ENCODE peak calls at places on chromosome 20, in nine cellular contexts. Z is psoas muscle, U is fibroblast of pulmonary artery, D is AG09309, A is astrocyte of the cerebellum, G is astrocyte of the spinal cord, Q is fibroblast of mammary gland, E is left ventricle myocardium inferior, F is mucosa of descending colon. H is an unnamed sample.

GRCh38 chr20:32481311-32482103 is 103.6 kb downstream of the NOL4L start:
- DNase-seq in Z (no peak), U (no peak), D (no peak), A (no peak), G (no peak), Q (no peak), E (no peak), F (peak; percentile 63), H (no peak)

GRCh38 chr20:39170896-39171463 is 208.8 kb downstream of the DHX35 start:
- DNase-seq in Z (no peak), U (no peak), D (no peak), A (no peak), G (no peak), Q (no peak), E (no peak), F (no peak), H (no peak)

GRCh38 chr20:40134176-40134575 is 554.9 kb downstream of the MAFB start:
- DNase-seq in Z (no peak), U (no peak), D (no peak), A (no peak), G (no peak), Q (no peak), E (no peak), F (no peak), H (no peak)

GRCh38 chr20:58209652-58210397 is 18.6 kb downstream of the ANKRD60 start:
- DNase-seq in Z (peak; percentile 83), U (peak; percentile 77), D (no peak), A (peak; percentile 34), G (peak; percentile 60), Q (peak; percentile 66), E (peak; percentile 82), F (peak; percentile 92), H (peak; percentile 84)

GRCh38 chr20:38001173-38001875 is 31.9 kb downstream of the TTI1 start:
- DNase-seq in Z (no peak), U (peak; percentile 65), D (peak; percentile 28), A (no peak), G (peak; percentile 72), Q (peak; percentile 83), E (no peak), F (no peak), H (no peak)

GRCh38 chr20:38246357-38247165 is 14.0 kb downstream of the KIAA1755 start:
- DNase-seq in Z (peak; percentile 43), U (no peak), D (no peak), A (no peak), G (no peak), Q (no peak), E (no peak), F (no peak), H (no peak)

GRCh38 chr20:10877345-10877744 is 203.5 kb upstream of the JAG1 start:
- DNase-seq in Z (peak; percentile 62), U (peak; percentile 56), D (no peak), A (no peak), G (no peak), Q (peak; percentile 53), E (peak; percentile 82), F (no peak), H (no peak)

GRCh38 chr20:35523298-35523888 is 6.1 kb downstream of the C20orf173 start:
- DNase-seq in Z (no peak), U (no peak), D (no peak), A (no peak), G (no peak), Q (peak; percentile 7), E (no peak), F (no peak), H (peak; percentile 21)

GRCh38 chr20:22838001-22838400 is 197.1 kb upstream of the SSTR4 start:
- DNase-seq in Z (no peak), U (no peak), D (no peak), A (no peak), G (no peak), Q (no peak), E (no peak), F (no peak), H (no peak)

GRCh38 chr20:37384683-37385174 is 38.8 kb downstream of the SRC start:
- DNase-seq in Z (peak; percentile 75), U (peak; percentile 44), D (no peak), A (no peak), G (peak; percentile 25), Q (peak; percentile 56), E (peak; percentile 66), F (peak; percentile 70), H (peak; percentile 81)

GRCh38 chr20:31374346-31374745 is 5.9 kb downstream of the DEFB118 start:
- DNase-seq in Z (no peak), U (no peak), D (no peak), A (no peak), G (no peak), Q (no peak), E (no peak), F (no peak), H (no peak)

GRCh38 chr20:24918579-24919566 is 30.2 kb upstream of the CST7 start:
- DNase-seq in Z (no peak), U (no peak), D (no peak), A (no peak), G (no peak), Q (no peak), E (no peak), F (no peak), H (no peak)

GRCh38 chr20:57838670-57839142 is 128.9 kb upstream of the PMEPA1 start:
- DNase-seq in Z (no peak), U (no peak), D (peak; percentile 13), A (peak; percentile 96), G (peak; percentile 83), Q (no peak), E (no peak), F (no peak), H (no peak)

GRCh38 chr20:17210983-17211382 is 15.9 kb upstream of the PCSK2 start:
- DNase-seq in Z (no peak), U (no peak), D (no peak), A (no peak), G (no peak), Q (no peak), E (no peak), F (no peak), H (no peak)

GRCh38 chr20:64161595-64162238 is 2.5 kb upstream of the MYT1 start:
- DNase-seq in Z (peak; percentile 38), U (peak; percentile 62), D (no peak), A (peak; percentile 9), G (peak; percentile 35), Q (peak; percentile 39), E (peak; percentile 38), F (peak; percentile 52), H (peak; percentile 18)

GRCh38 chr20:4835244-4836177 is 113.8 kb downstream of the PRND start:
- DNase-seq in Z (peak; percentile 47), U (peak; percentile 86), D (no peak), A (peak; percentile 70), G (peak; percentile 76), Q (peak; percentile 35), E (peak; percentile 69), F (peak; percentile 27), H (no peak)

GRCh38 chr20:37475258-37475657 is 45.8 kb upstream of the NNAT start:
- DNase-seq in Z (no peak), U (no peak), D (no peak), A (no peak), G (no peak), Q (no peak), E (no peak), F (no peak), H (no peak)

GRCh38 chr20:34997171-34997570 is 41.5 kb downstream of the MYH7B start:
- DNase-seq in Z (no peak), U (no peak), D (no peak), A (no peak), G (no peak), Q (peak; percentile 29), E (no peak), F (peak; percentile 59), H (no peak)

GRCh38 chr20:51529027-51529749 is 13.3 kb downstream of the NFATC2 start:
- DNase-seq in Z (no peak), U (peak; percentile 51), D (peak; percentile 44), A (no peak), G (peak; percentile 51), Q (peak; percentile 14), E (no peak), F (no peak), H (peak; percentile 68)
- H3K4me3 ChIP-seq in Z (no peak overlapping the region), U (no peak overlapping the region), D (no peak overlapping the region), A (no peak overlapping the region), G (no peak overlapping the region), Q (no peak overlapping the region), E (no peak overlapping the region), F (no peak overlapping the region), H (peak overlapping the region; percentile 36)

DNA sequence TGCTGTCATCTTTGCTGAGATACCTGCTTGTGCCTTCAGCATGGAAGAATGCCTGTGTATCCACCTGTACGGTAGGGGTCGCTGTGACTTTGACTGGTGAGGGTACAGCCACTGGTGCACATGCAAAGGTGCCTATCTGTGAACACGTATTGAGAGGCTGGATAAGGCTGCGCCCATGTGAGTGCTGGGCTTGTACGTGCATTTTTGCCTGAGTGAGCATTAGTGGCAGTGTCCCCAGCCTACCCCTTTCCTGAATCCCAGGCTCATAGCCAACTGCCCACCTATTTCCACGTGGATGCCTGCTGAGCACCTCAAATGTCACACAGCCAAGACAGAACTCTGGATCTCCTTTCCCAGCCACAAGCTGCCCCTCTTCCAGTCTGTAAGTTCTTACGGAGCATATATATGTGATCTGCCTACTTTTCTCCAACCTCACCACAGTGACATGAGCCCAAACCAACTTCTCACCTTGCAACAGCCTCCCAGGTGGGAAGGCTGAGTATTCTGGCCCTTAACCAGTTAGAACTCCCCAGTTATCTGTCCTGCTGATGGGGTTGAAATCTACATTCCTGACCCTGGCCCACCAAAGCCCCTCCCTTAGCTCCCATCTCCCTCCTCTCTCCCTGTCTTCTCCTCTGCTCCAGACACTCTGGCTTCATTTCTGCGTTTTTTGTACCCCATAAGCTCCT is 1.1 kb upstream of the SLC2A10 start:
- DNase-seq in Z (no peak), U (no peak), D (no peak), A (no peak), G (no peak), Q (no peak), E (no peak), F (peak; percentile 75), H (no peak)
- TF ChIP-seq CTCF in Z (no peak), U (peak; percentile 15), D (peak; percentile 5), A (peak; percentile 20), G (peak; percentile 29), Q (no peak), E (no peak), F (peak; percentile 34), H (no peak)

GRCh38 chr20:59661141-59661540 is 56.8 kb downstream of the PHACTR3 start:
- DNase-seq in Z (no peak), U (no peak), D (no peak), A (no peak), G (no peak), Q (no peak), E (no peak), F (no peak), H (no peak)
- H3K4me3 ChIP-seq in Z (no peak overlapping the region), U (no peak overlapping the region), D (no peak overlapping the region), A (no peak overlapping the region), G (no peak overlapping the region), Q (no peak overlapping the region), E (no peak overlapping the region), F (no peak overlapping the region), H (no peak overlapping the region)

DNA sequence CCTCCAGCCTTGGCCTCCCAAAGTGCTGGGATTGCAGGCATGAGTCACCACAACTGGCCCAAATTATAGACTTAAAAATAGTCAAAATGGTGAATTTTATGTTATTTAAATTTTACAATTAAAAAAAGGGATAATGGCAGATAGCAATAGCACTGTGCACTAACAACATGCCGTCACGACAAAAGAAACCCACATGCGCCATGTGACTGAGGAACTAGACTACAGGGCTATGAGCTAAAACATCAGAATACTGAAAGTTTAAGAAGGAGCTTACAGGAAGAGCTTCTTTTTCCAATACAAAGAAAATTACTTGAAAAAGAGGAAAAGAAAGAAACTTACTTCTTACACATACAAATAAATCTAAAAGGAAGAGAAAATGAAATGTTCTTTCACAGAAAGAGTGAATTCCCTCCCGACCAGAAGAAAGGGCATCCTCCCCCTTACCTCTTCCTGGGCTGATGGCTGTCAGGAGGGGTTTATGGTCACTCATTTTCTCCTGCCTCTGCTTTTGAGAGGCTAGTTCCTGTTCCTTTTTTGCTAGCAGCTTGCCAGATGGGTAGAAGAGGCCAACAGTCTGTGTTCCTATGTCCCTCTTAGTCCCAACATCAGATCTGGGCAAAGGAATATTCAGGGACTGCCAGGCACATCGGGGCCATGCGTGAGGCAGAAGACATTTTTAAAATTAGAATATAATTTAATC is 54.5 kb downstream of the DZANK1 start:
- DNase-seq in Z (no peak), U (no peak), D (no peak), A (no peak), G (no peak), Q (no peak), E (no peak), F (no peak), H (peak; percentile 13)
- TF ChIP-seq CTCF in Z (no peak), U (no peak), D (no peak), A (no peak), G (no peak), Q (no peak), E (no peak), F (no peak), H (no peak)

H was measured in GM12865.